ENCODE peak calls at places on chromosomes 13 and 19, in six cellular contexts. One of them, this sample, is unnamed.

GRCh38 chr13:75473472-75473871 is 8.5 kb downstream of the TBC1D4 start:
- DNase-seq in A673: no peak
- DNase-seq in H1: no peak
- DNase-seq in hepatocyte: no peak
- DNase-seq in tibial nerve: no peak
- DNase-seq in IMR-90: no peak
- DNase-seq in this sample: no peak

GRCh38 chr19:2199215-2199614 is 35.5 kb downstream of the DOT1L start:
- DNase-seq in A673: no peak
- DNase-seq in H1: no peak
- DNase-seq in hepatocyte: no peak
- DNase-seq in tibial nerve: no peak
- DNase-seq in IMR-90: no peak
- DNase-seq in this sample: no peak

GRCh38 chr13:23436680-23437079 is 3.2 kb upstream of the SACS start:
- DNase-seq in A673: no peak
- DNase-seq in H1: no peak
- DNase-seq in hepatocyte: no peak
- DNase-seq in tibial nerve: no peak
- DNase-seq in IMR-90: no peak
- DNase-seq in this sample: no peak

GRCh38 chr13:110546933-110547332 is 14.6 kb downstream of the RAB20 start:
- DNase-seq in A673: peak; percentile 53
- DNase-seq in H1: no peak
- DNase-seq in hepatocyte: peak; percentile 72
- DNase-seq in tibial nerve: peak; percentile 65
- DNase-seq in IMR-90: peak; percentile 89
- DNase-seq in this sample: peak; percentile 89

GRCh38 chr19:4149518-4150288 is 3.7 kb upstream of the CREB3L3 start:
- DNase-seq in A673: no peak
- DNase-seq in H1: no peak
- DNase-seq in hepatocyte: peak; percentile 77
- DNase-seq in tibial nerve: no peak
- DNase-seq in IMR-90: no peak
- DNase-seq in this sample: no peak

GRCh38 chr13:34164585-34164984 is 346.6 kb downstream of the RFC3 start:
- DNase-seq in A673: no peak
- DNase-seq in H1: no peak
- DNase-seq in hepatocyte: no peak
- DNase-seq in tibial nerve: no peak
- DNase-seq in IMR-90: no peak
- DNase-seq in this sample: no peak

GRCh38 chr13:32622827-32623226 is 36.6 kb downstream of the PDS5B start:
- DNase-seq in A673: no peak
- DNase-seq in H1: no peak
- DNase-seq in hepatocyte: no peak
- DNase-seq in tibial nerve: no peak
- DNase-seq in IMR-90: no peak
- DNase-seq in this sample: no peak

GRCh38 chr13:28044608-28045007 is 55.8 kb downstream of the FLT3 start:
- DNase-seq in A673: no peak
- DNase-seq in H1: no peak
- DNase-seq in hepatocyte: no peak
- DNase-seq in tibial nerve: no peak
- DNase-seq in IMR-90: peak; percentile 83
- DNase-seq in this sample: no peak

GRCh38 chr13:27170221-27170520 is 1.4 kb downstream of the USP12 start:
- DNase-seq in A673: peak; percentile 32
- DNase-seq in H1: no peak
- DNase-seq in hepatocyte: no peak
- DNase-seq in tibial nerve: no peak
- DNase-seq in IMR-90: peak; percentile 84
- DNase-seq in this sample: no peak

GRCh38 chr19:5127710-5128109 is 158.8 kb downstream of the KDM4B start:
- DNase-seq in A673: no peak
- DNase-seq in H1: no peak
- DNase-seq in hepatocyte: no peak
- DNase-seq in tibial nerve: no peak
- DNase-seq in IMR-90: no peak
- DNase-seq in this sample: no peak

GRCh38 chr13:113864303-113864890 is 521 bp upstream of the GAS6 start:
- DNase-seq in A673: no peak
- DNase-seq in H1: no peak
- DNase-seq in hepatocyte: no peak
- DNase-seq in tibial nerve: no peak
- DNase-seq in IMR-90: peak; percentile 33
- DNase-seq in this sample: no peak

GRCh38 chr19:38977445-38978314 is 2.1 kb upstream of the FBXO17 start:
- DNase-seq in A673: no peak
- DNase-seq in H1: no peak
- DNase-seq in hepatocyte: peak; percentile 53
- DNase-seq in tibial nerve: no peak
- DNase-seq in IMR-90: peak; percentile 50
- DNase-seq in this sample: no peak

GRCh38 chr13:77207943-77208342 is 119.0 kb downstream of the MYCBP2 start:
- DNase-seq in A673: no peak
- DNase-seq in H1: no peak
- DNase-seq in hepatocyte: no peak
- DNase-seq in tibial nerve: no peak
- DNase-seq in IMR-90: peak; percentile 96
- DNase-seq in this sample: no peak

GRCh38 chr13:46630419-46631183 is 77.6 kb downstream of the LRCH1 start:
- DNase-seq in A673: no peak
- DNase-seq in H1: no peak
- DNase-seq in hepatocyte: no peak
- DNase-seq in tibial nerve: no peak
- DNase-seq in IMR-90: no peak
- DNase-seq in this sample: no peak

GRCh38 chr13:47455581-47455980 is 545.5 kb downstream of the SUCLA2 start:
- DNase-seq in A673: no peak
- DNase-seq in H1: no peak
- DNase-seq in hepatocyte: no peak
- DNase-seq in tibial nerve: no peak
- DNase-seq in IMR-90: no peak
- DNase-seq in this sample: no peak

GRCh38 chr13:98317573-98318171 is 140.6 kb upstream of the RNF113B start:
- DNase-seq in A673: no peak
- DNase-seq in H1: no peak
- DNase-seq in hepatocyte: no peak
- DNase-seq in tibial nerve: no peak
- DNase-seq in IMR-90: no peak
- DNase-seq in this sample: no peak

GRCh38 chr13:27203186-27203585 is 31.6 kb upstream of the USP12 start:
- DNase-seq in A673: no peak
- DNase-seq in H1: no peak
- DNase-seq in hepatocyte: no peak
- DNase-seq in tibial nerve: no peak
- DNase-seq in IMR-90: no peak
- DNase-seq in this sample: no peak

GRCh38 chr19:37114001-37114400 is 35.8 kb downstream of the ZNF420 start:
- DNase-seq in A673: no peak
- DNase-seq in H1: no peak
- DNase-seq in hepatocyte: no peak
- DNase-seq in tibial nerve: no peak
- DNase-seq in IMR-90: no peak
- DNase-seq in this sample: no peak
- TF ChIP-seq CTCF in A673: peak; percentile 32
- TF ChIP-seq CTCF in H1: peak; percentile 41
- TF ChIP-seq CTCF in hepatocyte: no peak
- TF ChIP-seq CTCF in tibial nerve: no peak
- TF ChIP-seq CTCF in IMR-90: no peak
- TF ChIP-seq CTCF in this sample: no peak

GRCh38 chr13:100883453-100883852 is 208.9 kb upstream of the TMTC4 start:
- DNase-seq in A673: no peak
- DNase-seq in H1: no peak
- DNase-seq in hepatocyte: no peak
- DNase-seq in tibial nerve: no peak
- DNase-seq in IMR-90: no peak
- DNase-seq in this sample: no peak
- H3K4me3 ChIP-seq in A673: no peak overlapping the region
- H3K4me3 ChIP-seq in H1: no peak overlapping the region
- H3K4me3 ChIP-seq in hepatocyte: no peak overlapping the region
- H3K4me3 ChIP-seq in tibial nerve: no peak overlapping the region
- H3K4me3 ChIP-seq in IMR-90: no peak overlapping the region
- H3K4me3 ChIP-seq in this sample: no peak overlapping the region

GRCh38 chr13:97240789-97241734 is 18.9 kb downstream of the MBNL2 start:
- DNase-seq in A673: no peak
- DNase-seq in H1: no peak
- DNase-seq in hepatocyte: no peak
- DNase-seq in tibial nerve: no peak
- DNase-seq in IMR-90: no peak
- DNase-seq in this sample: no peak

GRCh38 chr13:97239943-97240788 is 18.0 kb downstream of the MBNL2 start:
- DNase-seq in A673: no peak
- DNase-seq in H1: no peak
- DNase-seq in hepatocyte: peak; percentile 2
- DNase-seq in tibial nerve: no peak
- DNase-seq in IMR-90: no peak
- DNase-seq in this sample: no peak

GRCh38 chr13:97242755-97243497 is 20.8 kb downstream of the MBNL2 start:
- DNase-seq in A673: no peak
- DNase-seq in H1: no peak
- DNase-seq in hepatocyte: no peak
- DNase-seq in tibial nerve: no peak
- DNase-seq in IMR-90: no peak
- DNase-seq in this sample: no peak

GRCh38 chr13:97243915-97244820 is 22.0 kb downstream of the MBNL2 start:
- DNase-seq in A673: no peak
- DNase-seq in H1: no peak
- DNase-seq in hepatocyte: no peak
- DNase-seq in tibial nerve: no peak
- DNase-seq in IMR-90: no peak
- DNase-seq in this sample: no peak

GRCh38 chr13:97241761-97242160 is 19.6 kb downstream of the MBNL2 start:
- DNase-seq in A673: peak; percentile 92
- DNase-seq in H1: no peak
- DNase-seq in hepatocyte: no peak
- DNase-seq in tibial nerve: no peak
- DNase-seq in IMR-90: no peak
- DNase-seq in this sample: no peak
- H3K27ac ChIP-seq in A673: no peak overlapping the region
- H3K27ac ChIP-seq in H1: no peak overlapping the region
- H3K27ac ChIP-seq in hepatocyte: peak overlapping the region; percentile 33
- H3K27ac ChIP-seq in tibial nerve: peak overlapping the region; percentile 88
- H3K27ac ChIP-seq in IMR-90: no peak overlapping the region
- H3K27ac ChIP-seq in this sample: peak overlapping the region; percentile 66

GRCh38 chr19:33676999-33677665 is 55.4 kb downstream of the CHST8 start:
- DNase-seq in A673: no peak
- DNase-seq in H1: no peak
- DNase-seq in hepatocyte: no peak
- DNase-seq in tibial nerve: no peak
- DNase-seq in IMR-90: no peak
- DNase-seq in this sample: no peak
- TF ChIP-seq CTCF in A673: no peak
- TF ChIP-seq CTCF in H1: peak; percentile 8
- TF ChIP-seq CTCF in hepatocyte: no peak
- TF ChIP-seq CTCF in tibial nerve: no peak
- TF ChIP-seq CTCF in IMR-90: no peak
- TF ChIP-seq CTCF in this sample: no peak

GRCh38 chr19:40465025-40465780 is at the start of gene BLVRB:
- DNase-seq in A673: peak; percentile 60
- DNase-seq in H1: no peak
- DNase-seq in hepatocyte: no peak
- DNase-seq in tibial nerve: no peak
- DNase-seq in IMR-90: peak; percentile 52
- DNase-seq in this sample: no peak

GRCh38 chr19:40465781-40466218 is 255 bp upstream of the BLVRB start:
- DNase-seq in A673: peak; percentile 99
- DNase-seq in H1: peak; percentile 99
- DNase-seq in hepatocyte: peak; percentile 100
- DNase-seq in tibial nerve: peak; percentile 100
- DNase-seq in IMR-90: peak; percentile 99
- DNase-seq in this sample: peak; percentile 99

GRCh38 chr19:40466219-40467006 is at the start of gene SPTBN4:
- DNase-seq in A673: no peak
- DNase-seq in H1: no peak
- DNase-seq in hepatocyte: peak; percentile 12
- DNase-seq in tibial nerve: peak; percentile 31
- DNase-seq in IMR-90: no peak
- DNase-seq in this sample: peak; percentile 55

GRCh38 chr19:40464059-40465024 is 1.2 kb downstream of the BLVRB start:
- DNase-seq in A673: peak; percentile 94
- DNase-seq in H1: no peak
- DNase-seq in hepatocyte: peak; percentile 94
- DNase-seq in tibial nerve: peak; percentile 87
- DNase-seq in IMR-90: peak; percentile 88
- DNase-seq in this sample: peak; percentile 84

DNA sequence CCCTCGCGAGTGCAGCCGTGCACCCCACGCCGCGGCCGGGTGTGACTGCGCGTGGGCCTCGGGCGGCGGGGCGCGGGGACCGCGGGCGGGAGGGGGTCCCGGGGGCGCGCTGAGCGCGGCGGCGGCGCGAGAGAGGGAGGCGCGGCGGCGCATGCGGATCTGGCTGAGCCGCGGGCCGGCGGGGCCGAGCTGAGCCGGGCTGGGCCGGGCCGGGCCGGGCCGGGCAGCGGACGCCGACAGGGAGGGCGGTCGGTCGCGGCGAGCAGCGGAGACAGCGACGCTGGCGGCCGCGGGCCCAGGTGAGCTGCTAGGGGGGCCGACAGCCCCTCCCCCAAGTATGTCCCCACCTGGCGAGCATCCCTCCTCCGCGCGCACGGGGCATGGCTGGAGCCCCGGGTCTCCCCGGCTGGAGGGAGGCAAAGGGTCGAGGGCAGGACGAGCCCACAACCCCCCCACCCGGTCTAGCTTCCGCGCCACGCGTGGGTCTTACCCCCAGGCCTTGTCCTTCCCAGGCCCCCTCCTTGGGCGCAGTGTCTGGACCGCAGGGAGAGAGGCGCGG is 285 bp downstream of the SPTBN4 start:
- DNase-seq in A673: no peak
- DNase-seq in H1: no peak
- DNase-seq in hepatocyte: peak; percentile 44
- DNase-seq in tibial nerve: no peak
- DNase-seq in IMR-90: no peak
- DNase-seq in this sample: no peak
- H3K4me3 ChIP-seq in A673: peak overlapping the region; percentile 73
- H3K4me3 ChIP-seq in H1: no peak overlapping the region
- H3K4me3 ChIP-seq in hepatocyte: no peak overlapping the region
- H3K4me3 ChIP-seq in tibial nerve: peak overlapping the region; percentile 28
- H3K4me3 ChIP-seq in IMR-90: peak overlapping the region; percentile 30
- H3K4me3 ChIP-seq in this sample: peak overlapping the region; percentile 57

GRCh38 chr19:609001-609340 is 19.3 kb downstream of the HCN2 start:
- DNase-seq in A673: no peak
- DNase-seq in H1: no peak
- DNase-seq in hepatocyte: no peak
- DNase-seq in tibial nerve: no peak
- DNase-seq in IMR-90: no peak
- DNase-seq in this sample: no peak
- H3K27ac ChIP-seq in A673: peak overlapping the region; percentile 84
- H3K27ac ChIP-seq in H1: no peak overlapping the region
- H3K27ac ChIP-seq in hepatocyte: no peak overlapping the region
- H3K27ac ChIP-seq in tibial nerve: peak overlapping the region; percentile 64
- H3K27ac ChIP-seq in IMR-90: no peak overlapping the region
- H3K27ac ChIP-seq in this sample: no peak overlapping the region

GRCh38 chr13:45195421-45195820 is 5.4 kb downstream of the KCTD4 start:
- DNase-seq in A673: no peak
- DNase-seq in H1: no peak
- DNase-seq in hepatocyte: no peak
- DNase-seq in tibial nerve: no peak
- DNase-seq in IMR-90: no peak
- DNase-seq in this sample: no peak
- TF ChIP-seq CTCF in A673: no peak
- TF ChIP-seq CTCF in H1: no peak
- TF ChIP-seq CTCF in hepatocyte: no peak
- TF ChIP-seq CTCF in tibial nerve: no peak
- TF ChIP-seq CTCF in IMR-90: no peak
- TF ChIP-seq CTCF in this sample: no peak